ENCODE peak calls at places on chromosomes 16 and 17, in seven cellular contexts. One of them, this sample, is unnamed.
A peak's percentile ranks its signal among the peaks of the same experiment; 100 is the strongest.

GRCh38 chr17:9346296-9346926 is 229.2 kb downstream of the STX8 start:
- DNase-seq in neural progenitor cell: no peak
- DNase-seq in colonic mucosa: no peak
- DNase-seq in ascending aorta: no peak
- DNase-seq in transverse colon: no peak
- DNase-seq in fibroblast of lung: peak; percentile 22
- DNase-seq in PC-9: no peak
- DNase-seq in this sample: no peak

GRCh38 chr16:80527297-80527696 is 13.5 kb upstream of the DYNLRB2 start:
- DNase-seq in neural progenitor cell: peak; percentile 67
- DNase-seq in colonic mucosa: peak; percentile 25
- DNase-seq in ascending aorta: no peak
- DNase-seq in transverse colon: peak; percentile 12
- DNase-seq in fibroblast of lung: peak; percentile 6
- DNase-seq in PC-9: no peak
- DNase-seq in this sample: no peak

GRCh38 chr17:68777243-68777855 is 176.2 kb upstream of the FAM20A start:
- DNase-seq in neural progenitor cell: peak; percentile 65
- DNase-seq in colonic mucosa: peak; percentile 73
- DNase-seq in ascending aorta: peak; percentile 79
- DNase-seq in transverse colon: peak; percentile 43
- DNase-seq in fibroblast of lung: peak; percentile 87
- DNase-seq in PC-9: no peak
- DNase-seq in this sample: peak; percentile 27

GRCh38 chr16:57591086-57591869 is 37.2 kb upstream of the ADGRG1 start:
- DNase-seq in neural progenitor cell: peak; percentile 85
- DNase-seq in colonic mucosa: peak; percentile 75
- DNase-seq in ascending aorta: peak; percentile 81
- DNase-seq in transverse colon: peak; percentile 76
- DNase-seq in fibroblast of lung: peak; percentile 69
- DNase-seq in PC-9: peak; percentile 79
- DNase-seq in this sample: peak; percentile 17

GRCh38 chr16:30740364-30741251 is 7.6 kb upstream of the PHKG2 start:
- DNase-seq in neural progenitor cell: no peak
- DNase-seq in colonic mucosa: peak; percentile 97
- DNase-seq in ascending aorta: peak; percentile 88
- DNase-seq in transverse colon: peak; percentile 92
- DNase-seq in fibroblast of lung: peak; percentile 87
- DNase-seq in PC-9: peak; percentile 98
- DNase-seq in this sample: peak; percentile 22

GRCh38 chr16:15946257-15947044 is 3.0 kb upstream of the ABCC1 start:
- DNase-seq in neural progenitor cell: no peak
- DNase-seq in colonic mucosa: no peak
- DNase-seq in ascending aorta: no peak
- DNase-seq in transverse colon: no peak
- DNase-seq in fibroblast of lung: peak; percentile 82
- DNase-seq in PC-9: peak; percentile 87
- DNase-seq in this sample: peak; percentile 87

GRCh38 chr17:31321481-31321880 is at the start of gene EVI2A:
- DNase-seq in neural progenitor cell: peak; percentile 3
- DNase-seq in colonic mucosa: peak; percentile 36
- DNase-seq in ascending aorta: no peak
- DNase-seq in transverse colon: peak; percentile 42
- DNase-seq in fibroblast of lung: peak; percentile 76
- DNase-seq in PC-9: no peak
- DNase-seq in this sample: peak; percentile 47

GRCh38 chr17:55345132-55345531 is 76.5 kb downstream of the MMD start:
- DNase-seq in neural progenitor cell: no peak
- DNase-seq in colonic mucosa: no peak
- DNase-seq in ascending aorta: no peak
- DNase-seq in transverse colon: no peak
- DNase-seq in fibroblast of lung: no peak
- DNase-seq in PC-9: no peak
- DNase-seq in this sample: no peak

GRCh38 chr16:18958621-18959578 is 24.8 kb upstream of the TMC7 start:
- DNase-seq in neural progenitor cell: peak; percentile 8
- DNase-seq in colonic mucosa: no peak
- DNase-seq in ascending aorta: no peak
- DNase-seq in transverse colon: no peak
- DNase-seq in fibroblast of lung: no peak
- DNase-seq in PC-9: peak; percentile 34
- DNase-seq in this sample: no peak

GRCh38 chr17:46190763-46191162 is 2.5 kb downstream of the KANSL1 start:
- DNase-seq in neural progenitor cell: no peak
- DNase-seq in colonic mucosa: no peak
- DNase-seq in ascending aorta: no peak
- DNase-seq in transverse colon: no peak
- DNase-seq in fibroblast of lung: peak; percentile 35
- DNase-seq in PC-9: no peak
- DNase-seq in this sample: no peak

GRCh38 chr16:85163278-85164112 is 51.2 kb upstream of the CIBAR2 start:
- DNase-seq in neural progenitor cell: no peak
- DNase-seq in colonic mucosa: no peak
- DNase-seq in ascending aorta: no peak
- DNase-seq in transverse colon: no peak
- DNase-seq in fibroblast of lung: peak; percentile 40
- DNase-seq in PC-9: peak; percentile 11
- DNase-seq in this sample: no peak

GRCh38 chr17:4509923-4510614 is 11.4 kb downstream of the SPNS2 start:
- DNase-seq in neural progenitor cell: no peak
- DNase-seq in colonic mucosa: no peak
- DNase-seq in ascending aorta: peak; percentile 93
- DNase-seq in transverse colon: no peak
- DNase-seq in fibroblast of lung: no peak
- DNase-seq in PC-9: no peak
- DNase-seq in this sample: no peak

GRCh38 chr17:18198530-18198929 is 14.9 kb downstream of the ALKBH5 start:
- DNase-seq in neural progenitor cell: no peak
- DNase-seq in colonic mucosa: no peak
- DNase-seq in ascending aorta: no peak
- DNase-seq in transverse colon: no peak
- DNase-seq in fibroblast of lung: no peak
- DNase-seq in PC-9: no peak
- DNase-seq in this sample: no peak

GRCh38 chr16:52634101-52634500 is 87.2 kb upstream of the TOX3 start:
- DNase-seq in neural progenitor cell: no peak
- DNase-seq in colonic mucosa: no peak
- DNase-seq in ascending aorta: no peak
- DNase-seq in transverse colon: no peak
- DNase-seq in fibroblast of lung: no peak
- DNase-seq in PC-9: no peak
- DNase-seq in this sample: no peak

GRCh38 chr17:57834146-57834741 is 15.6 kb downstream of the MRPS23 start:
- DNase-seq in neural progenitor cell: peak; percentile 51
- DNase-seq in colonic mucosa: no peak
- DNase-seq in ascending aorta: peak; percentile 96
- DNase-seq in transverse colon: no peak
- DNase-seq in fibroblast of lung: no peak
- DNase-seq in PC-9: no peak
- DNase-seq in this sample: no peak
- TF ChIP-seq CTCF in neural progenitor cell: peak; percentile 14
- TF ChIP-seq CTCF in colonic mucosa: no peak
- TF ChIP-seq CTCF in ascending aorta: peak; percentile 9
- TF ChIP-seq CTCF in transverse colon: no peak
- TF ChIP-seq CTCF in fibroblast of lung: no peak
- TF ChIP-seq CTCF in PC-9: no peak
- TF ChIP-seq CTCF in this sample: no peak

GRCh38 chr17:82228278-82228841 is 482 bp upstream of the SLC16A3 start:
- DNase-seq in neural progenitor cell: peak; percentile 57
- DNase-seq in colonic mucosa: peak; percentile 78
- DNase-seq in ascending aorta: no peak
- DNase-seq in transverse colon: peak; percentile 80
- DNase-seq in fibroblast of lung: peak; percentile 33
- DNase-seq in PC-9: no peak
- DNase-seq in this sample: no peak
- H3K27me3 ChIP-seq in neural progenitor cell: peaks cover 72% of the 10 kb centered on the region
- H3K27me3 ChIP-seq in colonic mucosa: no peaks in the 10 kb centered on the region
- H3K27me3 ChIP-seq in ascending aorta: no peaks in the 10 kb centered on the region
- H3K27me3 ChIP-seq in transverse colon: no peaks in the 10 kb centered on the region
- H3K27me3 ChIP-seq in fibroblast of lung: no peaks in the 10 kb centered on the region
- H3K27me3 ChIP-seq in PC-9: no peaks in the 10 kb centered on the region
- H3K27me3 ChIP-seq in this sample: no peaks in the 10 kb centered on the region

GRCh38 chr17:72539981-72540897 is 419.4 kb downstream of the SOX9 start:
- DNase-seq in neural progenitor cell: peak; percentile 89
- DNase-seq in colonic mucosa: peak; percentile 81
- DNase-seq in ascending aorta: peak; percentile 71
- DNase-seq in transverse colon: peak; percentile 79
- DNase-seq in fibroblast of lung: peak; percentile 72
- DNase-seq in PC-9: peak; percentile 45
- DNase-seq in this sample: no peak
- H3K4me3 ChIP-seq in neural progenitor cell: no peak overlapping the region
- H3K4me3 ChIP-seq in colonic mucosa: no peak overlapping the region
- H3K4me3 ChIP-seq in ascending aorta: no peak overlapping the region
- H3K4me3 ChIP-seq in transverse colon: peak overlapping the region; percentile 18
- H3K4me3 ChIP-seq in fibroblast of lung: peak overlapping the region; percentile 17
- H3K4me3 ChIP-seq in PC-9: peak overlapping the region; percentile 46
- H3K4me3 ChIP-seq in this sample: peak overlapping the region; percentile 20

GRCh38 chr17:28728364-28729200 is at the start of gene NEK8:
- DNase-seq in neural progenitor cell: peak; percentile 96
- DNase-seq in colonic mucosa: peak; percentile 100
- DNase-seq in ascending aorta: peak; percentile 99
- DNase-seq in transverse colon: peak; percentile 99
- DNase-seq in fibroblast of lung: peak; percentile 95
- DNase-seq in PC-9: peak; percentile 96
- DNase-seq in this sample: peak; percentile 70

GRCh38 chr17:28726912-28727726 is 1.1 kb upstream of the TLCD1 start:
- DNase-seq in neural progenitor cell: peak; percentile 98
- DNase-seq in colonic mucosa: peak; percentile 97
- DNase-seq in ascending aorta: peak; percentile 96
- DNase-seq in transverse colon: peak; percentile 96
- DNase-seq in fibroblast of lung: peak; percentile 92
- DNase-seq in PC-9: peak; percentile 89
- DNase-seq in this sample: peak; percentile 65

GRCh38 chr17:28725660-28726395 is at the start of gene TLCD1:
- DNase-seq in neural progenitor cell: peak; percentile 93
- DNase-seq in colonic mucosa: peak; percentile 79
- DNase-seq in ascending aorta: peak; percentile 80
- DNase-seq in transverse colon: peak; percentile 73
- DNase-seq in fibroblast of lung: peak; percentile 80
- DNase-seq in PC-9: peak; percentile 69
- DNase-seq in this sample: no peak

GRCh38 chr17:28726396-28726911 is 421 bp upstream of the TLCD1 start:
- DNase-seq in neural progenitor cell: peak; percentile 90
- DNase-seq in colonic mucosa: peak; percentile 85
- DNase-seq in ascending aorta: no peak
- DNase-seq in transverse colon: peak; percentile 79
- DNase-seq in fibroblast of lung: peak; percentile 57
- DNase-seq in PC-9: no peak
- DNase-seq in this sample: no peak

GRCh38 chr17:28727727-28728363 is 743 bp upstream of the NEK8 start:
- DNase-seq in neural progenitor cell: peak; percentile 91
- DNase-seq in colonic mucosa: peak; percentile 76
- DNase-seq in ascending aorta: peak; percentile 78
- DNase-seq in transverse colon: peak; percentile 83
- DNase-seq in fibroblast of lung: no peak
- DNase-seq in PC-9: peak; percentile 74
- DNase-seq in this sample: no peak
- TF ChIP-seq CTCF in neural progenitor cell: peak; percentile 47
- TF ChIP-seq CTCF in colonic mucosa: no peak
- TF ChIP-seq CTCF in ascending aorta: peak; percentile 38
- TF ChIP-seq CTCF in transverse colon: peak; percentile 29
- TF ChIP-seq CTCF in fibroblast of lung: no peak
- TF ChIP-seq CTCF in PC-9: peak; percentile 32
- TF ChIP-seq CTCF in this sample: peak; percentile 44

GRCh38 chr17:77160877-77161530 is 20.2 kb downstream of the SEC14L1 start:
- DNase-seq in neural progenitor cell: no peak
- DNase-seq in colonic mucosa: no peak
- DNase-seq in ascending aorta: no peak
- DNase-seq in transverse colon: no peak
- DNase-seq in fibroblast of lung: no peak
- DNase-seq in PC-9: no peak
- DNase-seq in this sample: no peak
- H3K27me3 ChIP-seq in neural progenitor cell: no peaks in the 10 kb centered on the region
- H3K27me3 ChIP-seq in colonic mucosa: no peaks in the 10 kb centered on the region
- H3K27me3 ChIP-seq in ascending aorta: no peaks in the 10 kb centered on the region
- H3K27me3 ChIP-seq in transverse colon: no peaks in the 10 kb centered on the region
- H3K27me3 ChIP-seq in fibroblast of lung: no peaks in the 10 kb centered on the region
- H3K27me3 ChIP-seq in PC-9: no peaks in the 10 kb centered on the region
- H3K27me3 ChIP-seq in this sample: no peaks in the 10 kb centered on the region

GRCh38 chr17:48601184-48601527 is 3.6 kb downstream of the HOXB6 start:
- DNase-seq in neural progenitor cell: no peak
- DNase-seq in colonic mucosa: no peak
- DNase-seq in ascending aorta: no peak
- DNase-seq in transverse colon: no peak
- DNase-seq in fibroblast of lung: no peak
- DNase-seq in PC-9: no peak
- DNase-seq in this sample: no peak

GRCh38 chr17:48598727-48599126 is 5.1 kb upstream of the HOXB5 start:
- DNase-seq in neural progenitor cell: no peak
- DNase-seq in colonic mucosa: no peak
- DNase-seq in ascending aorta: no peak
- DNase-seq in transverse colon: no peak
- DNase-seq in fibroblast of lung: no peak
- DNase-seq in PC-9: no peak
- DNase-seq in this sample: no peak

GRCh38 chr17:48601528-48602430 is 3.0 kb downstream of the HOXB6 start:
- DNase-seq in neural progenitor cell: no peak
- DNase-seq in colonic mucosa: peak; percentile 88
- DNase-seq in ascending aorta: no peak
- DNase-seq in transverse colon: peak; percentile 77
- DNase-seq in fibroblast of lung: no peak
- DNase-seq in PC-9: no peak
- DNase-seq in this sample: no peak

GRCh38 chr17:48599373-48599772 is 5.4 kb downstream of the HOXB6 start:
- DNase-seq in neural progenitor cell: no peak
- DNase-seq in colonic mucosa: no peak
- DNase-seq in ascending aorta: no peak
- DNase-seq in transverse colon: no peak
- DNase-seq in fibroblast of lung: no peak
- DNase-seq in PC-9: no peak
- DNase-seq in this sample: no peak

DNA sequence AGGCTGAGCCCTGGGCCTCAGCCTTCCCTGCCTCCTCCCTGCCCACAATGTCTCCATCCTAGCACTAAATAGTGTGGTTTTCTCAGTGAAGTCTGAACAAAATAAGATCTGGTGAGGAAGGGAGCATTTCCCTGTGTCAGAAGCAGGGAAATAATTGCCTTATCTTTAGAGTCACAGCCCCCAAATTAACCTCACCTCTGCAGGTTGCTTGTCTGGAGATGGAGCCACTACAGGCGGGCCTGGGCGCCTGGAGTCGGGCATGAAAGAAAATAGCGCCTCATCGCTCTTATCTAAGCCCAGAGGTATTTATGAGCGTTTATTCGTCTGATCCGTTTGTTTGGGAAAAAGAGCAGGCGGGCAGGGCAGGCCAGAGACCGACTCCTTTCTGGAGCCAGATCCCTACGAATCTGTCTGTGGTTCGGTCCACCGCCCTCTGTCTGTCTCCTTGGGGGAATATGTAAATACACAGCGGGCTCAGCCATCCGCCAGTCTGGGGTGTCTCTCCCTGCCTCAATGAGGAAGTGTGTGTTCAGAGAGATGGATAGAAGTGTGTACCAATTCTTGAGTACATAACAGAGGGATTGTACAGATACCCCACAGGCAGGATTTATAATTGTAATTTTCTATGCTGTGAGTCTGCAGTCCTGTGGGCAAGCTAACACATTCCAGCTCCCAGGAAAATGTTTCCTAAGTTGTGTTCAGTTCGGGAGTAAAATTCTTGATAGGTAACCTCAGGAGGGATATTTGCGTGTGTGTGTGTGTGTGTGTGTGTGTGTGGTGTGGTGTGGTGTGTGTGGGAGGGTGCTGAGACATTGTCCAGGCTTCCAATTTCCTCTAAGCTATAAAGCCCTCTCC is 4.3 kb downstream of the HOXB6 start:
- DNase-seq in neural progenitor cell: no peak
- DNase-seq in colonic mucosa: peak; percentile 64
- DNase-seq in ascending aorta: no peak
- DNase-seq in transverse colon: peak; percentile 34
- DNase-seq in fibroblast of lung: no peak
- DNase-seq in PC-9: no peak
- DNase-seq in this sample: no peak
- H3K4me3 ChIP-seq in neural progenitor cell: no peak overlapping the region
- H3K4me3 ChIP-seq in colonic mucosa: no peak overlapping the region
- H3K4me3 ChIP-seq in ascending aorta: no peak overlapping the region
- H3K4me3 ChIP-seq in transverse colon: no peak overlapping the region
- H3K4me3 ChIP-seq in fibroblast of lung: no peak overlapping the region
- H3K4me3 ChIP-seq in PC-9: no peak overlapping the region
- H3K4me3 ChIP-seq in this sample: no peak overlapping the region

This sample was measured in BJ.